ENCODE peak calls at places on chromosomes 7 and 10, in four cellular contexts. One of them, this sample, is unnamed.

GRCh38 chr7:20650782-20651181 is 35.3 kb downstream of the ABCB5 start:
- DNase-seq in fibroblast of pulmonary artery: no peak
- DNase-seq in HT-29: no peak
- DNase-seq in amniotic stem cell: no peak
- DNase-seq in this sample: no peak

GRCh38 chr10:76884673-76885275 is 752.8 kb downstream of the KCNMA1 start:
- DNase-seq in fibroblast of pulmonary artery: no peak
- DNase-seq in HT-29: no peak
- DNase-seq in amniotic stem cell: no peak
- DNase-seq in this sample: no peak

GRCh38 chr10:44909910-44910309 is 1.2 kb upstream of the TMEM72 start:
- DNase-seq in fibroblast of pulmonary artery: no peak
- DNase-seq in amniotic stem cell: no peak
- DNase-seq in HT-29: no peak
- DNase-seq in this sample: no peak

GRCh38 chr10:23362879-23363787 is 18.5 kb upstream of the C10orf67 start:
- DNase-seq in fibroblast of pulmonary artery: no peak
- DNase-seq in HT-29: no peak
- DNase-seq in amniotic stem cell: no peak
- DNase-seq in this sample: no peak

GRCh38 chr7:2336626-2337025 is 18.0 kb upstream of the EIF3B start:
- DNase-seq in HT-29: no peak
- DNase-seq in fibroblast of pulmonary artery: no peak
- DNase-seq in amniotic stem cell: no peak
- DNase-seq in this sample: no peak

GRCh38 chr10:76337641-76338040 is 906.2 kb downstream of the LRMDA start:
- DNase-seq in amniotic stem cell: no peak
- DNase-seq in HT-29: no peak
- DNase-seq in fibroblast of pulmonary artery: peak; percentile 39
- DNase-seq in this sample: peak; percentile 46

GRCh38 chr10:102040305-102040704 is 15.7 kb downstream of the ARMH3 start:
- DNase-seq in HT-29: no peak
- DNase-seq in fibroblast of pulmonary artery: peak; percentile 28
- DNase-seq in amniotic stem cell: no peak
- DNase-seq in this sample: peak; percentile 19

GRCh38 chr10:69119896-69120295 is 4.1 kb upstream of the VPS26A start:
- DNase-seq in amniotic stem cell: no peak
- DNase-seq in HT-29: no peak
- DNase-seq in fibroblast of pulmonary artery: no peak
- DNase-seq in this sample: no peak

GRCh38 chr7:818031-818699 is 14.1 kb upstream of the SUN1 start:
- DNase-seq in amniotic stem cell: no peak
- DNase-seq in HT-29: peak; percentile 60
- DNase-seq in fibroblast of pulmonary artery: peak; percentile 52
- DNase-seq in this sample: no peak

GRCh38 chr10:26743091-26743490 is 45.6 kb downstream of the PDSS1 start:
- DNase-seq in HT-29: no peak
- DNase-seq in fibroblast of pulmonary artery: no peak
- DNase-seq in amniotic stem cell: no peak
- DNase-seq in this sample: no peak

GRCh38 chr10:85043207-85043606 is 714.8 kb downstream of the CCSER2 start:
- DNase-seq in fibroblast of pulmonary artery: no peak
- DNase-seq in amniotic stem cell: no peak
- DNase-seq in HT-29: no peak
- DNase-seq in this sample: no peak

GRCh38 chr10:27995311-27995710 is 3.6 kb downstream of the ODAD2 start:
- DNase-seq in amniotic stem cell: no peak
- DNase-seq in fibroblast of pulmonary artery: no peak
- DNase-seq in HT-29: no peak
- DNase-seq in this sample: no peak

GRCh38 chr10:71889388-71889987 is 38.4 kb upstream of the PSAP start:
- DNase-seq in fibroblast of pulmonary artery: no peak
- DNase-seq in HT-29: peak; percentile 29
- DNase-seq in amniotic stem cell: no peak
- DNase-seq in this sample: no peak

GRCh38 chr7:80216996-80217842 is 82.6 kb downstream of the GNAI1 start:
- DNase-seq in fibroblast of pulmonary artery: no peak
- DNase-seq in HT-29: no peak
- DNase-seq in amniotic stem cell: no peak
- DNase-seq in this sample: no peak

GRCh38 chr10:79184649-79185048 is 115.9 kb downstream of the ZMIZ1 start:
- DNase-seq in HT-29: no peak
- DNase-seq in amniotic stem cell: no peak
- DNase-seq in fibroblast of pulmonary artery: no peak
- DNase-seq in this sample: no peak

GRCh38 chr7:73865738-73866445 is 4.9 kb downstream of the TMEM270 start:
- DNase-seq in fibroblast of pulmonary artery: peak; percentile 73
- DNase-seq in HT-29: peak; percentile 85
- DNase-seq in amniotic stem cell: peak; percentile 26
- DNase-seq in this sample: peak; percentile 83

GRCh38 chr10:70491614-70492013 is 13.0 kb downstream of the PALD1 start:
- DNase-seq in fibroblast of pulmonary artery: no peak
- DNase-seq in HT-29: no peak
- DNase-seq in amniotic stem cell: no peak
- DNase-seq in this sample: no peak

GRCh38 chr10:25689346-25690095 is 244.5 kb upstream of the MYO3A start:
- DNase-seq in amniotic stem cell: no peak
- DNase-seq in HT-29: no peak
- DNase-seq in fibroblast of pulmonary artery: no peak
- DNase-seq in this sample: no peak

GRCh38 chr7:103487419-103487818 is 41.4 kb upstream of the SLC26A5 start:
- DNase-seq in amniotic stem cell: no peak
- DNase-seq in HT-29: peak; percentile 53
- DNase-seq in fibroblast of pulmonary artery: no peak
- DNase-seq in this sample: no peak

GRCh38 chr7:138898255-138898654 is 82.9 kb downstream of the KIAA1549 start:
- DNase-seq in HT-29: no peak
- DNase-seq in fibroblast of pulmonary artery: no peak
- DNase-seq in amniotic stem cell: no peak
- DNase-seq in this sample: peak; percentile 35

GRCh38 chr10:5555031-5555510 is 30.3 kb downstream of the CALML3 start:
- DNase-seq in fibroblast of pulmonary artery: no peak
- DNase-seq in HT-29: no peak
- DNase-seq in amniotic stem cell: no peak
- DNase-seq in this sample: no peak

GRCh38 chr10:11921800-11922387 is 98.7 kb downstream of the PROSER2 start:
- DNase-seq in fibroblast of pulmonary artery: peak; percentile 18
- DNase-seq in amniotic stem cell: no peak
- DNase-seq in HT-29: no peak
- DNase-seq in this sample: no peak

GRCh38 chr10:121516483-121516882 is 81.8 kb downstream of the FGFR2 start:
- DNase-seq in amniotic stem cell: no peak
- DNase-seq in fibroblast of pulmonary artery: no peak
- DNase-seq in HT-29: no peak
- DNase-seq in this sample: no peak

GRCh38 chr10:22379059-22379458 is 33.8 kb downstream of the SPAG6 start:
- DNase-seq in HT-29: no peak
- DNase-seq in fibroblast of pulmonary artery: no peak
- DNase-seq in amniotic stem cell: no peak
- DNase-seq in this sample: no peak

GRCh38 chr7:117827861-117828260 is 45.4 kb downstream of the CTTNBP2 start:
- DNase-seq in amniotic stem cell: no peak
- DNase-seq in fibroblast of pulmonary artery: peak; percentile 14
- DNase-seq in HT-29: peak; percentile 75
- DNase-seq in this sample: peak; percentile 87

GRCh38 chr7:9083837-9084236 is 650.4 kb downstream of the NXPH1 start:
- DNase-seq in amniotic stem cell: no peak
- DNase-seq in HT-29: no peak
- DNase-seq in fibroblast of pulmonary artery: no peak
- DNase-seq in this sample: no peak

GRCh38 chr10:122019414-122019975 is 30.5 kb downstream of the TACC2 start:
- DNase-seq in fibroblast of pulmonary artery: no peak
- DNase-seq in HT-29: peak; percentile 67
- DNase-seq in amniotic stem cell: no peak
- DNase-seq in this sample: peak; percentile 47

GRCh38 chr10:71663311-71663710 is 56.3 kb downstream of the C10orf105 start:
- DNase-seq in amniotic stem cell: no peak
- DNase-seq in HT-29: no peak
- DNase-seq in fibroblast of pulmonary artery: no peak
- DNase-seq in this sample: no peak

GRCh38 chr10:101782811-101783735 is at the start of gene NPM3:
- DNase-seq in fibroblast of pulmonary artery: peak; percentile 73
- DNase-seq in HT-29: peak; percentile 82
- DNase-seq in amniotic stem cell: peak; percentile 74
- DNase-seq in this sample: peak; percentile 89

GRCh38 chr10:24331457-24331856 is 122.5 kb downstream of the KIAA1217 start:
- DNase-seq in fibroblast of pulmonary artery: peak; percentile 90
- DNase-seq in HT-29: peak; percentile 67
- DNase-seq in amniotic stem cell: no peak
- DNase-seq in this sample: peak; percentile 83

GRCh38 chr7:106377847-106378361 is 93.1 kb upstream of the NAMPT start:
- DNase-seq in amniotic stem cell: no peak
- DNase-seq in HT-29: no peak
- DNase-seq in fibroblast of pulmonary artery: no peak
- DNase-seq in this sample: peak; percentile 1

GRCh38 chr7:149686001-149686400 is 87.4 kb downstream of the ZNF467 start:
- DNase-seq in HT-29: no peak
- DNase-seq in fibroblast of pulmonary artery: peak; percentile 77
- DNase-seq in amniotic stem cell: no peak
- DNase-seq in this sample: peak; percentile 57

GRCh38 chr10:85259908-85260307 is 931.5 kb downstream of the CCSER2 start:
- DNase-seq in fibroblast of pulmonary artery: no peak
- DNase-seq in HT-29: no peak
- DNase-seq in amniotic stem cell: no peak
- DNase-seq in this sample: no peak

GRCh38 chr10:126405239-126405785 is 17.0 kb upstream of the ADAM12 start:
- DNase-seq in HT-29: no peak
- DNase-seq in amniotic stem cell: no peak
- DNase-seq in fibroblast of pulmonary artery: no peak
- DNase-seq in this sample: no peak

GRCh38 chr7:375491-375821 is 85.5 kb downstream of the FOXL3 start:
- DNase-seq in amniotic stem cell: no peak
- DNase-seq in HT-29: no peak
- DNase-seq in fibroblast of pulmonary artery: no peak
- DNase-seq in this sample: no peak

GRCh38 chr7:12431886-12432285 is 28.2 kb upstream of the VWDE start:
- DNase-seq in fibroblast of pulmonary artery: no peak
- DNase-seq in HT-29: no peak
- DNase-seq in amniotic stem cell: no peak
- DNase-seq in this sample: no peak